ENCODE peak calls at places on chromosomes 1 and 21, in ten cellular contexts. K, X, W, J, I, H, P, C, V and Y are unnamed samples.

GRCh38 chr1:6515771-6516170 is 24.3 kb upstream of the PLEKHG5 start:
- DNase-seq in C (peak), J (no peak), V (no peak), P (no peak), I (no peak), X (no peak), W (peak), H (no peak), K (no peak), Y (no peak)

GRCh38 chr1:27097484-27097917 is 57.4 kb downstream of the SLC9A1 start:
- DNase-seq in V (peak), J (peak), C (peak), K (peak), I (peak), X (peak), W (peak), H (peak), P (peak), Y (peak)

GRCh38 chr1:107648071-107648470 is 316.9 kb downstream of the VAV3 start:
- DNase-seq in J (no peak), V (no peak), X (no peak), P (peak), C (no peak), K (peak), H (no peak), W (no peak), I (no peak), Y (no peak)

GRCh38 chr1:17551755-17552234 is 12.3 kb downstream of the ARHGEF10L start:
- DNase-seq in I (peak), V (peak), X (no peak), J (peak), P (peak), C (no peak), K (no peak), H (no peak), W (no peak), Y (no peak)

GRCh38 chr1:20430355-20431290 is 55.4 kb downstream of the CAMK2N1 start:
- DNase-seq in C (no peak), I (no peak), K (peak), W (no peak), P (peak), J (peak), V (peak), H (peak), X (peak), Y (peak)

GRCh38 chr1:151841141-151841540 is 1.5 kb upstream of the C2CD4D start:
- DNase-seq in K (no peak), W (no peak), J (peak), H (no peak), X (no peak), I (no peak), P (peak), C (no peak), V (no peak), Y (no peak)

GRCh38 chr1:59446257-59446901 is 149.5 kb downstream of the FGGY start:
- DNase-seq in P (peak), X (no peak), K (no peak), C (no peak), J (no peak), V (no peak), H (no peak), W (no peak), I (no peak), Y (peak)

GRCh38 chr1:113949007-113949406 is 19.9 kb downstream of the HIPK1 start:
- DNase-seq in V (no peak), P (no peak), H (no peak), X (no peak), I (peak), J (no peak), C (no peak), W (no peak), K (no peak), Y (peak)

GRCh38 chr1:48761986-48762385 is 14.7 kb downstream of the BEND5 start:
- DNase-seq in I (no peak), K (no peak), C (no peak), X (no peak), P (peak), J (no peak), V (no peak), W (no peak), H (no peak), Y (no peak)

GRCh38 chr1:170200161-170200560 is 54.4 kb downstream of the NTMT2 start:
- DNase-seq in V (no peak), K (no peak), P (no peak), I (no peak), W (no peak), H (no peak), X (no peak), J (no peak), C (no peak), Y (no peak)

GRCh38 chr1:58573705-58574591 is 3.1 kb downstream of the TACSTD2 start:
- DNase-seq in K (no peak), X (peak), H (peak), C (no peak), P (no peak), W (peak), V (no peak), J (no peak), I (no peak), Y (no peak)

GRCh38 chr21:18153063-18153462 is 91.6 kb upstream of the CHODL start:
- DNase-seq in P (no peak), H (no peak), W (no peak), X (no peak), V (no peak), K (no peak), C (no peak), J (no peak), I (no peak), Y (no peak)

GRCh38 chr1:30106125-30106524 is 617.3 kb downstream of the MATN1 start:
- DNase-seq in K (peak), C (no peak), J (no peak), H (no peak), V (no peak), X (no peak), I (no peak), P (peak), W (no peak), Y (peak)

GRCh38 chr1:5936621-5937372 is 55.4 kb downstream of the NPHP4 start:
- DNase-seq in J (no peak), H (no peak), X (no peak), C (no peak), I (no peak), K (no peak), W (no peak), V (no peak), P (no peak), Y (no peak)

GRCh38 chr1:21046132-21046531 is 130.6 kb downstream of the EIF4G3 start:
- DNase-seq in W (no peak), I (no peak), C (no peak), X (no peak), K (no peak), V (no peak), J (no peak), P (no peak), H (no peak), Y (no peak)

GRCh38 chr21:35024071-35024420 is 25.1 kb downstream of the RUNX1 start:
- DNase-seq in P (no peak), K (peak), W (no peak), J (no peak), H (no peak), C (no peak), I (no peak), V (no peak), X (no peak), Y (no peak)

GRCh38 chr1:6915999-6916565 is 130.8 kb downstream of the CAMTA1 start:
- DNase-seq in I (no peak), J (peak), P (no peak), H (no peak), C (no peak), X (no peak), V (no peak), W (no peak), K (no peak), Y (no peak)

GRCh38 chr1:243367314-243367713 is 111.5 kb downstream of the SDCCAG8 start:
- DNase-seq in H (no peak), I (no peak), K (no peak), V (no peak), X (no peak), P (no peak), J (no peak), W (no peak), C (no peak), Y (no peak)

GRCh38 chr1:71565267-71565666 is 484.4 kb upstream of the ZRANB2 start:
- DNase-seq in H (no peak), I (no peak), X (no peak), P (peak), C (no peak), J (no peak), W (no peak), V (no peak), K (no peak), Y (peak)

GRCh38 chr1:168520052-168520751 is 23.6 kb downstream of the XCL2 start:
- DNase-seq in X (peak), C (no peak), J (no peak), P (no peak), V (no peak), K (no peak), I (no peak), W (peak), H (no peak), Y (peak)

GRCh38 chr1:205680073-205680851 is at the start of gene SLC45A3:
- DNase-seq in I (no peak), J (peak), P (no peak), V (peak), H (no peak), W (no peak), K (peak), C (peak), X (peak), Y (peak)

GRCh38 chr1:27525296-27526271 is 35.6 kb upstream of the WASF2 start:
- DNase-seq in W (no peak), X (peak), H (no peak), P (peak), K (peak), I (peak), C (peak), J (peak), V (peak), Y (peak)

GRCh38 chr1:108703939-108704338 is 8.8 kb upstream of the FNDC7 start:
- DNase-seq in V (no peak), K (no peak), I (no peak), W (no peak), J (no peak), X (peak), C (no peak), H (no peak), P (peak), Y (no peak)

GRCh38 chr1:151238467-151238739 is 16.1 kb upstream of the PSMD4 start:
- DNase-seq in V (no peak), K (peak), X (no peak), P (peak), I (no peak), J (no peak), W (no peak), H (no peak), C (no peak), Y (peak)

GRCh38 chr1:224700915-224701531 is 84.9 kb downstream of the CNIH3 start:
- DNase-seq in X (no peak), V (no peak), W (no peak), J (no peak), C (no peak), H (no peak), I (no peak), P (peak), K (peak), Y (peak)

GRCh38 chr1:4585216-4585615 is 69.2 kb upstream of the AJAP1 start:
- DNase-seq in C (no peak), P (no peak), V (no peak), I (no peak), H (no peak), X (peak), K (peak), W (peak), J (no peak), Y (no peak)

GRCh38 chr1:231686384-231686783 is 59.8 kb downstream of the DISC1 start:
- DNase-seq in V (no peak), H (no peak), C (no peak), P (no peak), J (no peak), X (no peak), W (no peak), I (no peak), K (no peak), Y (no peak)

GRCh38 chr1:12712091-12712490 is 3.8 kb upstream of the AADACL3 start:
- DNase-seq in W (no peak), K (no peak), X (no peak), P (no peak), I (no peak), J (no peak), V (no peak), C (no peak), H (no peak), Y (no peak)

GRCh38 chr1:174998569-174999215 is 1.1 kb upstream of the CACYBP start:
- DNase-seq in W (peak), J (no peak), X (peak), K (peak), H (peak), I (no peak), V (peak), P (peak), C (peak), Y (peak)

GRCh38 chr1:69911301-69911801 is 294.0 kb downstream of the LRRC40 start:
- DNase-seq in X (no peak), I (no peak), W (no peak), C (no peak), H (no peak), P (peak), K (no peak), J (no peak), V (no peak), Y (no peak)

GRCh38 chr1:223810586-223810985 is 35.2 kb downstream of the TP53BP2 start:
- DNase-seq in P (no peak), W (no peak), V (no peak), H (no peak), J (no peak), C (no peak), I (no peak), K (no peak), X (no peak), Y (no peak)

GRCh38 chr1:19922015-19922688 is 1.3 kb downstream of the PLA2G2E start:
- DNase-seq in K (no peak), V (no peak), P (no peak), W (no peak), J (no peak), X (no peak), C (no peak), I (no peak), H (no peak), Y (no peak)

GRCh38 chr1:228776439-228776838 is 41.2 kb downstream of the RHOU start:
- DNase-seq in X (no peak), K (no peak), I (peak), P (no peak), C (no peak), H (no peak), V (no peak), J (no peak), W (no peak), Y (peak)

GRCh38 chr1:112247036-112247597 is 148.9 kb upstream of the CTTNBP2NL start:
- DNase-seq in K (no peak), X (no peak), P (no peak), W (no peak), H (no peak), I (no peak), J (no peak), V (no peak), C (no peak), Y (no peak)

GRCh38 chr1:220121791-220122530 is 28.0 kb downstream of the IARS2 start:
- DNase-seq in C (no peak), X (no peak), K (peak), H (no peak), W (no peak), I (no peak), V (peak), J (no peak), P (no peak), Y (no peak)

GRCh38 chr1:238252033-238252802 is 361.5 kb upstream of the ZP4 start:
- DNase-seq in X (no peak), P (peak), W (no peak), K (peak), C (no peak), I (no peak), J (peak), V (peak), H (peak), Y (peak)

GRCh38 chr1:40773748-40774265 is 9.8 kb upstream of the KCNQ4 start:
- DNase-seq in J (no peak), V (no peak), X (no peak), H (no peak), C (no peak), P (no peak), W (no peak), K (no peak), I (no peak), Y (no peak)

GRCh38 chr1:32539584-32540571 is 651 bp downstream of the ZBTB8A start:
- DNase-seq in V (peak), I (peak), J (peak), K (peak), P (peak), C (peak), W (no peak), X (peak), H (no peak), Y (peak)

GRCh38 chr1:228319352-228320088 is 87.1 kb downstream of the TRIM11 start:
- DNase-seq in H (no peak), W (no peak), J (no peak), P (no peak), V (no peak), K (no peak), X (no peak), I (no peak), C (no peak), Y (no peak)

GRCh38 chr1:36137776-36138175 is 11.5 kb downstream of the TRAPPC3 start:
- DNase-seq in X (no peak), V (no peak), I (no peak), C (no peak), W (no peak), J (no peak), H (no peak), K (no peak), P (no peak), Y (no peak)